ENCODE peak calls at places on chromosomes 1 and 21, in eight cellular contexts. H is endodermal cell, N is MM.1S, E is spleen, K is choroid plexus epithelial cell, O is tibial artery, B is kidney epithelial cell, U is BJ. V is an unnamed sample.

GRCh38 chr1:157369808-157370521 is 182.3 kb downstream of the FCRL5 start:
- DNase-seq in H (peak; percentile 90), N (peak; percentile 88), E (no peak), K (peak; percentile 71), O (peak; percentile 33), B (no peak), U (no peak), V (no peak)

GRCh38 chr1:84297546-84298244 is 3.8 kb upstream of the SAMD13 start:
- DNase-seq in H (no peak), N (no peak), E (no peak), K (no peak), O (no peak), B (no peak), U (no peak), V (no peak)

GRCh38 chr1:207581496-207582168 is 63.3 kb upstream of the CR1L start:
- DNase-seq in H (no peak), N (no peak), E (no peak), K (no peak), O (no peak), B (no peak), U (no peak), V (no peak)

GRCh38 chr1:64882574-64883255 is 83.6 kb downstream of the JAK1 start:
- DNase-seq in H (no peak), N (peak; percentile 47), E (no peak), K (no peak), O (no peak), B (no peak), U (no peak), V (no peak)

GRCh38 chr1:18962121-18962721 is 5.7 kb upstream of the IFFO2 start:
- DNase-seq in H (no peak), N (no peak), E (peak; percentile 16), K (no peak), O (peak; percentile 60), B (no peak), U (peak; percentile 72), V (no peak)

GRCh38 chr1:246139745-246140182 is 367.3 kb downstream of the SMYD3 start:
- DNase-seq in H (no peak), N (no peak), E (no peak), K (peak; percentile 73), O (no peak), B (peak; percentile 80), U (peak; percentile 62), V (no peak)

GRCh38 chr1:31748265-31748859 is 15.8 kb downstream of the ADGRB2 start:
- DNase-seq in H (no peak), N (no peak), E (no peak), K (no peak), O (no peak), B (no peak), U (no peak), V (no peak)

GRCh38 chr21:44484498-44485253 is 29.4 kb downstream of the LRRC3 start:
- DNase-seq in H (no peak), N (no peak), E (peak; percentile 11), K (no peak), O (no peak), B (no peak), U (no peak), V (no peak)

GRCh38 chr1:2374260-2375155 is 16.8 kb downstream of the MORN1 start:
- DNase-seq in H (no peak), N (no peak), E (peak; percentile 50), K (no peak), O (peak; percentile 14), B (no peak), U (no peak), V (no peak)

GRCh38 chr1:97046765-97047411 is 325.3 kb downstream of the PTBP2 start:
- DNase-seq in H (no peak), N (no peak), E (no peak), K (no peak), O (no peak), B (no peak), U (no peak), V (no peak)

GRCh38 chr21:32741336-32741735 is 13.5 kb upstream of the SYNJ1 start:
- DNase-seq in H (no peak), N (no peak), E (no peak), K (no peak), O (no peak), B (no peak), U (no peak), V (no peak)

GRCh38 chr21:43333301-43334062 is 93.4 kb downstream of the SIK1 start:
- DNase-seq in H (peak; percentile 80), N (no peak), E (no peak), K (peak; percentile 89), O (no peak), B (peak; percentile 65), U (peak; percentile 84), V (peak; percentile 83)

GRCh38 chr1:43307458-43308158 is 6.8 kb downstream of the TIE1 start:
- DNase-seq in H (no peak), N (no peak), E (peak; percentile 50), K (no peak), O (no peak), B (no peak), U (no peak), V (no peak)

GRCh38 chr1:240027059-240027462 is 64.6 kb upstream of the FMN2 start:
- DNase-seq in H (peak; percentile 81), N (peak; percentile 55), E (no peak), K (peak; percentile 72), O (no peak), B (peak; percentile 4), U (no peak), V (no peak)

GRCh38 chr1:45769261-45769932 is 18.9 kb upstream of the IPP start:
- DNase-seq in H (peak; percentile 53), N (no peak), E (no peak), K (peak; percentile 89), O (no peak), B (no peak), U (no peak), V (no peak)

GRCh38 chr1:173867141-173867752 is 542 bp downstream of the GAS5 start:
- DNase-seq in H (no peak), N (no peak), E (peak; percentile 85), K (peak; percentile 49), O (no peak), B (peak; percentile 4), U (no peak), V (no peak)

GRCh38 chr1:7388488-7389185 is 382.5 kb upstream of the VAMP3 start:
- DNase-seq in H (peak; percentile 47), N (no peak), E (peak; percentile 87), K (no peak), O (no peak), B (no peak), U (no peak), V (no peak)

GRCh38 chr1:197304626-197305200 is 36.7 kb downstream of the CRB1 start:
- DNase-seq in H (no peak), N (no peak), E (no peak), K (no peak), O (no peak), B (no peak), U (peak; percentile 8), V (no peak)

GRCh38 chr21:31801551-31802234 is 69.8 kb upstream of the SCAF4 start:
- DNase-seq in H (no peak), N (no peak), E (no peak), K (no peak), O (no peak), B (no peak), U (no peak), V (no peak)

GRCh38 chr1:30612666-30613065 is 110.7 kb downstream of the MATN1 start:
- DNase-seq in H (no peak), N (no peak), E (no peak), K (no peak), O (no peak), B (no peak), U (no peak), V (no peak)

DNA sequence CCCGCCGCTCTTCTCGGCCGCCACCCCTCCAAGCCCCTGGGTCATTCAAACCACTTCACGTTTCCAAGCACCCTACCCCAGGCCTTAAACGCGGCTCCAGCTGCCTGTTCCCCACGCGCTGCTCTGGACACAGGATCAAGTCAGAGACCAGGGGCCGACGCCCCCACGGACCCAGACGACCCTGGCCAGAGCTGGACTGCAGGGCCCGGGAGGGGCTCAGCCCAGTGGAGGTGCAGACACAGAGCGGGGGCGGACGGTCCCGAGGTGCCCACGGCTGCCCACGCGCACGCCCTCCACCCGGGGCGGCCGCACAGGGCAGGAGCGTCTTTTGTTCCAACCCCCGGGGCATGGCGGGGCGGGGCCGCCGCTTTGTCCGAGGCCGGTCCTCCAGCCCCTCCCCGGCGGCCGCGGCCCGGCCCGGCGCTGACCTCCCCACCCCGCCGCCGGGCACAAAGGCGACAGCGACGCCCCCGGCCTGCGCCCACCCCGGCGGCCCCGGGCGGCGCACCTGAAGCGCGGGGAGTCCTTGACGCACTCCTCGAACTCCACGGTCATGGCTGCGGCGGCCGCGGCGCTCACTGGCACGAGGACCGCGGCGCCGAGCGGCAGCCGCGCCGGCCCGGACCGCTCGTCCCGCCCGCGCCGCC is 346 bp downstream of the ACAP3 start:
- DNase-seq in H (no peak), N (peak; percentile 19), E (peak; percentile 91), K (no peak), O (peak; percentile 37), B (no peak), U (no peak), V (peak; percentile 49)
- TF ChIP-seq CTCF in H (no peak), N (no peak), E (no peak), K (no peak), O (no peak), B (no peak), U (no peak), V (no peak)

DNA sequence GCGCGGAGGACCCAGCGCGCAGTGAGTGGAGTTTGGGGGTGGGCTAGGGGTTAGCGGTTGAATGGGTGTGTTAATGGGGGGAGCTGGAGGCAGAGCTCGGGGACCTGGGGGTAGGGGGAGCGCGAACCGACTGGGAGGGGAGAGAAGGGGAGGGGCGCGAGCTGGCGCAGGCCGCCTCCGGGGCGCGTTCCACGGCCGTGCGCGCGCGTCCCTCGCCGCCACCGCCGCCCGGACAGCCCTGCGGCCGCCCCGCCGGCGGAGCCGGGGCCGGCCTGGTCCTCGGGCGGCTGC is at the start of gene ADGRL2:
- DNase-seq in H (peak; percentile 85), N (no peak), E (no peak), K (no peak), O (no peak), B (no peak), U (no peak), V (peak; percentile 72)
- H3K4me3 ChIP-seq in H (peak within 1 kb of the TSS; percentile 89), N (peak within 1 kb of the TSS; percentile 69), E (peak within 1 kb of the TSS; percentile 47), K (peak within 1 kb of the TSS; percentile 77), O (peak within 1 kb of the TSS; percentile 95), B (peak within 1 kb of the TSS; percentile 87), U (peak within 1 kb of the TSS; percentile 65), V (peak within 1 kb of the TSS; percentile 63)

GRCh38 chr21:42063578-42064521 is 7.3 kb upstream of the UMODL1 start:
- DNase-seq in H (no peak), N (peak; percentile 98), E (peak; percentile 93), K (no peak), O (no peak), B (no peak), U (no peak), V (peak; percentile 76)
- TF ChIP-seq CTCF in H (no peak), N (peak; percentile 57), E (no peak), K (no peak), O (no peak), B (no peak), U (no peak), V (no peak)

DNA sequence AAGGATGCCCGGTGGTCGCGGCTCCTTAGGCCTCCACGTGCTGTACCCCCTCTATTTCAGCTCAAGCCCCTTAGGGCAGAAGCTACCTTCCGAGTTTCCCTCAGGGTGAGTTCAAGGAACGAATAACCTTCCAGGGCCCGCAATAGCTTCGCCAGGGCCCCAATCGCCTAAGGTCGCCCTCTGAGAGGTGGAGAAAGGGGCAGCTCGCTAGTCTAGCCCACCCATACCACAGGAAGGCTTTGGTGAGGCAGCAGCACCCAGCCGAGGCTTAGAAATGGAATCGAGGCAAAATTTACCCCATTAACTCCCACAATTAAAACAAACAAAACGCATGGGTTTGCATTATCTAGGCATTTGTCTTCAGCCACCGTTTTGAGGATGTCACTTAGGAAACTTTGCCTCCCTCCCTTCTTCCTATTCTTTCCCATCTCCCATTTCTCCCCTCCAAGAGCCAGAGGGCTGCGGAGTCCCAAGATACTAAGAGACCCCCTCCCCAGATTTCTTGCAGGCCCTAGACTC is 954 bp downstream of the WNT2B start:
- DNase-seq in H (no peak), N (no peak), E (no peak), K (no peak), O (no peak), B (no peak), U (no peak), V (no peak)
- H3K4me3 ChIP-seq in H (no peak overlapping the region), N (no peak overlapping the region), E (no peak overlapping the region), K (peak overlapping the region; percentile 61), O (no peak overlapping the region), B (peak overlapping the region; percentile 29), U (no peak overlapping the region), V (peak overlapping the region; percentile 50)